ENCODE peak calls at places on chromosomes 3 and 15, in nine cellular contexts. O is ovary, P is right cardiac atrium, X is HS-5, B is adipocyte, R is activated T-cell treated with anti-CD3 and anti-CD28 coated beads for 48 hours, J is AG10803, F is K562, L is hepatic stellate cell. K is an unnamed sample.

GRCh38 chr3:197555281-197556261 is at the start of gene BDH1:
- DNase-seq in F (no peak), R (peak; percentile 77), O (no peak), B (peak; percentile 44), X (no peak), J (no peak), L (no peak), P (peak; percentile 68), K (peak; percentile 72)

GRCh38 chr15:59008086-59008485 is 20.6 kb downstream of the RNF111 start:
- DNase-seq in P (no peak), B (no peak), F (no peak), X (no peak), L (no peak), J (no peak), R (no peak), O (no peak), K (no peak)

GRCh38 chr3:50264964-50265485 is 3.9 kb upstream of the SEMA3B start:
- DNase-seq in R (no peak), X (no peak), P (no peak), B (no peak), L (no peak), J (no peak), F (no peak), O (peak; percentile 53), K (no peak)

GRCh38 chr15:96330064-96330449 is 443 bp upstream of the NR2F2 start:
- DNase-seq in X (no peak), F (no peak), P (no peak), L (peak; percentile 80), J (peak; percentile 85), O (peak; percentile 85), B (peak; percentile 93), R (no peak), K (no peak)

GRCh38 chr3:177220136-177220974 is 23.1 kb upstream of the TBL1XR1 start:
- DNase-seq in B (no peak), F (no peak), X (no peak), J (no peak), L (no peak), R (no peak), P (no peak), O (no peak), K (no peak)

GRCh38 chr3:128996741-128997140 is 2.9 kb upstream of the CFAP92 start:
- DNase-seq in X (no peak), J (no peak), P (no peak), F (no peak), B (no peak), O (no peak), R (no peak), L (no peak), K (no peak)

GRCh38 chr3:140863481-140864084 is 78.1 kb upstream of the SLC25A36 start:
- DNase-seq in P (no peak), R (peak; percentile 9), L (peak; percentile 25), F (peak; percentile 29), O (peak; percentile 63), J (peak; percentile 56), B (peak; percentile 84), X (peak; percentile 26), K (peak; percentile 16)

GRCh38 chr15:42491540-42492225 is 742 bp upstream of the ZNF106 start:
- DNase-seq in X (peak; percentile 75), P (no peak), J (peak; percentile 72), O (no peak), F (peak; percentile 36), B (peak; percentile 45), L (peak; percentile 81), R (no peak), K (no peak)

GRCh38 chr3:59775781-59776270 is 726.0 kb upstream of the CFAP20DC start:
- DNase-seq in R (no peak), B (no peak), L (no peak), F (no peak), X (no peak), J (no peak), P (no peak), O (no peak), K (no peak)

GRCh38 chr3:161264771-161265343 is 43.7 kb downstream of the NMD3 start:
- DNase-seq in F (no peak), X (no peak), J (peak; percentile 89), P (no peak), L (peak; percentile 6), R (no peak), B (no peak), O (no peak), K (no peak)

GRCh38 chr3:14320221-14320620 is 82.2 kb upstream of the SLC6A6 start:
- DNase-seq in B (no peak), X (no peak), O (no peak), R (no peak), P (no peak), F (no peak), J (no peak), L (no peak), K (no peak)

GRCh38 chr3:183478501-183478900 is 50.1 kb upstream of the MCF2L2 start:
- DNase-seq in F (no peak), L (no peak), J (no peak), R (no peak), P (no peak), B (no peak), O (no peak), X (no peak), K (no peak)

GRCh38 chr3:176595307-176595706 is 602.0 kb downstream of the TBL1XR1 start:
- DNase-seq in L (no peak), J (no peak), X (no peak), O (no peak), P (no peak), B (peak; percentile 18), F (no peak), R (no peak), K (no peak)

GRCh38 chr3:16467368-16467767 is 46.1 kb downstream of the RFTN1 start:
- DNase-seq in B (no peak), J (no peak), L (no peak), R (peak; percentile 37), P (no peak), X (no peak), F (no peak), O (no peak), K (peak; percentile 19)

GRCh38 chr3:10457560-10457959 is 47.8 kb downstream of the ATP2B2 start:
- DNase-seq in R (no peak), P (no peak), F (no peak), B (no peak), L (no peak), J (no peak), X (no peak), O (no peak), K (no peak)

GRCh38 chr3:47404420-47404819 is 23.6 kb downstream of the PTPN23 start:
- DNase-seq in L (no peak), B (no peak), O (no peak), X (no peak), J (no peak), P (peak; percentile 63), F (no peak), R (no peak), K (no peak)